ENCODE peak calls at places on chromosome 6, in six cellular contexts. M is trophoblast cell, J is HCT116, S is Karpas-422, C is GM23338, V is cardiac muscle cell. K is an unnamed sample. For H3K4me1 and H3K27me3, the result is how much of the 10 kb centered on the place peaks cover.

GRCh38 chr6:136962661-136963060 is 40.6 kb downstream of the SLC35D3 start:
- DNase-seq in M (peak), J (no peak), S (no peak), C (peak), V (peak), K (no peak)

GRCh38 chr6:18424201-18424600 is 37.1 kb downstream of the RNF144B start:
- DNase-seq in M (no peak), J (no peak), S (no peak), C (peak), V (peak), K (no peak)

GRCh38 chr6:219641-220198 is 72.6 kb upstream of the DUSP22 start:
- DNase-seq in M (peak), J (no peak), S (peak), C (peak), V (no peak), K (no peak)

GRCh38 chr6:8789878-8790277 is 354.5 kb upstream of the SLC35B3 start:
- DNase-seq in M (no peak), J (no peak), S (no peak), C (no peak), V (no peak), K (no peak)

GRCh38 chr6:100177956-100178355 is 183.9 kb upstream of the MCHR2 start:
- DNase-seq in M (peak), J (no peak), S (no peak), C (no peak), V (peak), K (no peak)

GRCh38 chr6:125995972-125996580 is 9.7 kb downstream of the TRMT11 start:
- DNase-seq in M (peak), J (peak), S (peak), C (peak), V (peak), K (peak)

GRCh38 chr6:138229072-138229471 is 10.8 kb upstream of the PBOV1 start:
- DNase-seq in M (no peak), J (no peak), S (no peak), C (no peak), V (peak), K (no peak)

GRCh38 chr6:106975699-106976032 is 1.1 kb upstream of the CD24 start:
- DNase-seq in M (peak), J (no peak), S (peak), C (peak), V (peak), K (no peak)

GRCh38 chr6:100376103-100376502 is 88.6 kb downstream of the SIM1 start:
- DNase-seq in M (no peak), J (no peak), S (no peak), C (peak), V (peak), K (no peak)

GRCh38 chr6:106693343-106693742 is 64.0 kb downstream of the QRSL1 start:
- DNase-seq in M (no peak), J (no peak), S (no peak), C (no peak), V (no peak), K (no peak)

GRCh38 chr6:20534295-20534897 is at the start of gene CDKAL1:
- DNase-seq in M (peak), J (peak), S (peak), C (peak), V (peak), K (peak)

GRCh38 chr6:55379895-55380294 is 52.6 kb downstream of the GFRAL start:
- DNase-seq in M (no peak), J (no peak), S (no peak), C (no peak), V (no peak), K (no peak)

GRCh38 chr6:155958550-155958949 is 502.9 kb upstream of the NOX3 start:
- DNase-seq in M (no peak), J (no peak), S (no peak), C (no peak), V (no peak), K (no peak)

GRCh38 chr6:1856381-1856780 is 246.7 kb downstream of the FOXC1 start:
- DNase-seq in M (no peak), J (no peak), S (peak), C (no peak), V (no peak), K (no peak)

GRCh38 chr6:42349753-42350573 is 101.8 kb downstream of the TRERF1 start:
- DNase-seq in M (no peak), J (no peak), S (no peak), C (no peak), V (no peak), K (no peak)

GRCh38 chr6:149134531-149134933 is 183.0 kb upstream of the TAB2 start:
- DNase-seq in M (no peak), J (no peak), S (no peak), C (no peak), V (no peak), K (no peak)

GRCh38 chr6:26260110-26260637 is 104.8 kb upstream of the BTN3A2 start:
- DNase-seq in M (no peak), J (no peak), S (no peak), C (no peak), V (no peak), K (no peak)

GRCh38 chr6:2641044-2641673 is 109.6 kb downstream of the MYLK4 start:
- DNase-seq in M (no peak), J (no peak), S (no peak), C (no peak), V (no peak), K (no peak)

GRCh38 chr6:117018771-117019170 is 141.7 kb downstream of the RFX6 start:
- DNase-seq in M (no peak), J (no peak), S (no peak), C (no peak), V (no peak), K (no peak)

GRCh38 chr6:156555117-156555516 is 222.1 kb upstream of the ARID1B start:
- DNase-seq in M (no peak), J (no peak), S (no peak), C (no peak), V (no peak), K (no peak)

GRCh38 chr6:150491131-150491795 is 108.4 kb upstream of the PLEKHG1 start:
- DNase-seq in M (peak), J (peak), S (no peak), C (no peak), V (no peak), K (no peak)
- H3K4me1 ChIP-seq in M (under half), J (under half), S (under half), C (under half), V (under half), K (under half)

GRCh38 chr6:35581633-35582032 is 68.9 kb upstream of the TULP1 start:
- DNase-seq in M (no peak), J (no peak), S (no peak), C (no peak), V (no peak), K (no peak)
- H3K4me3 ChIP-seq in M (no peak), J (no peak), S (no peak), C (no peak), V (no peak), K (no peak)

GRCh38 chr6:38977101-38977500 is 71.5 kb upstream of the GLP1R start:
- DNase-seq in M (no peak), J (no peak), S (no peak), C (peak), V (no peak), K (no peak)

GRCh38 chr6:38973178-38974057 is 75.2 kb upstream of the GLP1R start:
- DNase-seq in M (peak), J (peak), S (peak), C (peak), V (peak), K (no peak)

GRCh38 chr6:38978139-38978704 is 70.4 kb upstream of the GLP1R start:
- DNase-seq in M (no peak), J (no peak), S (no peak), C (no peak), V (no peak), K (no peak)

GRCh38 chr6:38975621-38976049 is 72.9 kb upstream of the GLP1R start:
- DNase-seq in M (no peak), J (no peak), S (no peak), C (no peak), V (no peak), K (no peak)

DNA sequence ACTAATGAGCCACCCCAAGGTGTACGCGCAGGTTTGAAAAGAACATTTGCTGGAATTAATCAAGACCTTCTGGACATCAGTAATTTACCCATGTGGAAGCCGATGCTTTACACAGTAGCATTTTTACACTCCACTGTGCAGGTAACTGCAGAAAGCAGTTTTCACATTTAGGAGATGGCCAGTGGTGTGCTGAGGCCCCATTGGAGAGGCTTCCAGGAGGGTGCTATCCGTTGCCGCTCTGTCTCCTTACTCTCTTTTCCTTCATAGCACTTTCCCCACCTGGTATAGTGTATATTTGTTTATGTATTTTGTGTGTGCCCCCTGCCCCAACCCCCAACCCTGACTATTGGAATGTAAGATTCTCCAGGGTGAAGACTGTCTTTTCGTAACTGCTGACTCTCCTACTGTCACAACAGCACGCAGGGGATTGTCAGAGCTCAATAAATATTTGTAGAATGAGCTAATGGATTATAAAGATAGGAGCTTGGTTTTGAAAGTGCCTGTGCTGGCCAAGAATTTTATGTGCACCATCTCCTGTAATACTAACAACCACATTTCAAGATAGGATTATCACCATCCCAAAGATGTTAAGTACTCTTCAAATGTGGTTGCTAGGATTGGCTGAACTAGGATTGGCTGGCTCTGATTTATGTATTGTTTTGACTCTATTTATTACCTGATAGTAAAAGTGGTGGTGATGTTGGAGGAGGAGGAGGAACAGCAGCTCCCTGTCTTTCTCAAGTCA is 74.0 kb upstream of the GLP1R start:
- DNase-seq in M (peak), J (no peak), S (no peak), C (no peak), V (no peak), K (no peak)
- H3K27me3 ChIP-seq in M (under half), J (half or more), S (under half), C (under half), V (under half), K (under half)

GRCh38 chr6:127857051-127857637 is 43.7 kb downstream of the THEMIS start:
- DNase-seq in M (no peak), J (no peak), S (no peak), C (no peak), V (no peak), K (no peak)
- H3K4me1 ChIP-seq in M (under half), J (under half), S (under half), C (under half), V (under half), K (half or more)

GRCh38 chr6:36594029-36594815 is at the start of gene SRSF3:
- DNase-seq in M (peak), J (peak), S (peak), C (peak), V (peak), K (peak)

GRCh38 chr6:36594816-36595167 is 630 bp downstream of the SRSF3 start:
- DNase-seq in M (peak), J (no peak), S (no peak), C (no peak), V (no peak), K (no peak)

GRCh38 chr6:36595168-36595818 is 1.1 kb downstream of the SRSF3 start:
- DNase-seq in M (peak), J (no peak), S (no peak), C (peak), V (peak), K (peak)

GRCh38 chr6:36590237-36590636 is 3.9 kb upstream of the SRSF3 start:
- DNase-seq in M (peak), J (peak), S (no peak), C (no peak), V (no peak), K (no peak)

GRCh38 chr6:36592221-36592655 is 1.9 kb upstream of the SRSF3 start:
- DNase-seq in M (no peak), J (no peak), S (no peak), C (no peak), V (no peak), K (no peak)
- H3K4me3 ChIP-seq in M (no peak), J (no peak), S (no peak), C (no peak), V (no peak), K (no peak)

GRCh38 chr6:35105078-35105477 is 36.1 kb downstream of the TCP11 start:
- DNase-seq in M (no peak), J (no peak), S (no peak), C (no peak), V (no peak), K (no peak)
- H3K27me3 ChIP-seq in M (under half), J (under half), S (under half), C (under half), V (under half), K (under half)

GRCh38 chr6:90384720-90385119 is 88.1 kb upstream of the BACH2 start:
- DNase-seq in M (no peak), J (no peak), S (no peak), C (peak), V (no peak), K (no peak)
- H3K4me1 ChIP-seq in M (under half), J (under half), S (under half), C (half or more), V (under half), K (under half)

K was measured in CD8-positive, alpha-beta memory T cell.